ENCODE peak calls at places on chromosomes 11 and 22, in nine cellular contexts. R, I, W, J, L, Q, S, O and M are unnamed samples.

GRCh38 chr11:626475-627272 is at the start of gene SCT:
- DNase-seq in L (no peak), O (no peak), J (peak; percentile 56), Q (peak; percentile 67), R (no peak), I (no peak), S (no peak), W (no peak), M (peak; percentile 65)

GRCh38 chr11:45766469-45766868 is 38.5 kb upstream of the SLC35C1 start:
- DNase-seq in J (no peak), Q (no peak), S (no peak), I (no peak), L (no peak), W (no peak), R (no peak), O (no peak), M (no peak)

GRCh38 chr11:59189986-59190385 is 18.1 kb downstream of the DTX4 start:
- DNase-seq in J (no peak), I (no peak), L (no peak), S (no peak), O (no peak), R (no peak), W (no peak), Q (no peak), M (no peak)

GRCh38 chr11:14451825-14452224 is 47.8 kb downstream of the COPB1 start:
- DNase-seq in L (no peak), J (no peak), I (peak; percentile 25), W (no peak), S (no peak), R (no peak), O (no peak), Q (no peak), M (no peak)

GRCh38 chr22:49143812-49144211 is 683.9 kb downstream of the BRD1 start:
- DNase-seq in L (no peak), W (no peak), J (no peak), S (no peak), O (no peak), Q (no peak), R (no peak), I (no peak), M (no peak)

GRCh38 chr11:65429724-65430405 is 7.3 kb downstream of the NEAT1 start:
- DNase-seq in W (peak; percentile 80), I (peak; percentile 70), R (peak; percentile 50), S (no peak), Q (peak; percentile 91), O (no peak), L (no peak), J (peak; percentile 82), M (peak; percentile 88)

GRCh38 chr11:10902301-10902700 is 44.4 kb upstream of the ZBED5 start:
- DNase-seq in J (no peak), Q (no peak), I (no peak), R (no peak), O (no peak), W (no peak), S (no peak), L (no peak), M (no peak)

GRCh38 chr11:107882095-107882820 is 23.7 kb upstream of the SLC35F2 start:
- DNase-seq in O (no peak), S (no peak), R (no peak), J (no peak), I (no peak), L (peak; percentile 13), Q (no peak), W (no peak), M (no peak)

GRCh38 chr11:67410984-67411784 is 4.3 kb upstream of the CARNS1 start:
- DNase-seq in O (no peak), W (no peak), R (no peak), Q (peak; percentile 79), J (no peak), I (no peak), S (no peak), L (no peak), M (no peak)
- H3K4me1 ChIP-seq in O (no peaks in the 10 kb centered on the region), W (no peaks in the 10 kb centered on the region), R (peaks cover 7% of the 10 kb centered on the region), Q (peaks cover 92% of the 10 kb centered on the region), J (no peaks in the 10 kb centered on the region), I (peaks cover 76% of the 10 kb centered on the region), S (peaks cover 89% of the 10 kb centered on the region), L (no peaks in the 10 kb centered on the region), M (no peaks in the 10 kb centered on the region)

DNA sequence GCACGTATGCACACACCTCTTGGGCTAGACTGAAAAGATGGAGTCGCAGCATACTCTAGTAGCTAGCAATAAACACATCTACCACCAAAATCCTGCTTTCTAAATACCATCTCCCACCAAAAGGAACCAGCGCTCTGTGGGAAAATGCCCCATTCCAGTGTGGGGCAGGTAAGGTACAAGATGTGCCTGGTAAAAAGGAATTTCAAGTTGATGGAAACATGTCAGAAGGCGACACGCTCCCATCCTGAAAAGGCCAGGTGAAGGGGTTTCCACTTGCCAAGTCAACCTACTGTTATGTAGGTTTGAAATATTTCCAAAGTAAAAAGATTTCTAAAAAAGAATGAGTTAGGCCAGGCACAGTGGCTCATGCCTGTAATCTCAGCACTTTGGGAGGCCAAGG is 8.8 kb downstream of the DGCR2 start:
- DNase-seq in J (no peak), L (no peak), S (no peak), W (no peak), O (no peak), I (no peak), Q (no peak), R (no peak), M (peak; percentile 0)
- H3K4me1 ChIP-seq in J (peaks cover 37% of the 10 kb centered on the region), L (peaks cover 6% of the 10 kb centered on the region), S (peaks cover 70% of the 10 kb centered on the region), W (peaks cover 25% of the 10 kb centered on the region), O (peaks cover 19% of the 10 kb centered on the region), I (peaks cover 60% of the 10 kb centered on the region), Q (peaks cover 84% of the 10 kb centered on the region), R (peaks cover 27% of the 10 kb centered on the region), M (peaks cover 3% of the 10 kb centered on the region)

DNA sequence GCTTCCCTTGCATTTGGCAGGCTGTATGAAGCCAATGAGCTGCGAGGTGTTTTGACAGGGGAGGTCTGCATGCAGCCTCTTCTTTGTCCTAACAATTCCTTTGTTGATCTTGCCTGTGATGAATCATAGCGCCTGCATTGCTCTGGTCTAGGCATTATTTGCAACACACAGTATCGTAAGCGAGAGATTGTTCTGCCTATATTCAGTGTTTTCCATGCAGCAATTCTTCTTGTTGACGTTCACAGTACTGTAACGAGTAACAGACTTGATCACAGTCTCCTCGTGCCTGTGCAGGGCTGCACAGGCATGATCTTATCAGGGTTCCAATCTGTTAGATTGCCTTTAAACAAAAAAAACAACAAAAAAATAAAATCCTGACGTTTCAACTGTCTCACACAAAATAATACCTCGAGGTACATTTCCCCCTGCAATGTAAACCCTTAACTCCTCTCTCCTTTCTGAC is 13.9 kb upstream of the ADSL start:
- DNase-seq in W (no peak), I (no peak), L (peak; percentile 54), Q (no peak), S (no peak), R (no peak), O (no peak), J (no peak), M (no peak)
- H3K4me1 ChIP-seq in W (peaks cover 2% of the 10 kb centered on the region), I (peaks cover 26% of the 10 kb centered on the region), L (peaks cover 8% of the 10 kb centered on the region), Q (peaks cover 70% of the 10 kb centered on the region), S (peaks cover 96% of the 10 kb centered on the region), R (peaks cover 42% of the 10 kb centered on the region), O (no peaks in the 10 kb centered on the region), J (no peaks in the 10 kb centered on the region), M (no peaks in the 10 kb centered on the region)

GRCh38 chr11:111631034-111631665 is 28.9 kb downstream of the SIK2 start:
- DNase-seq in Q (no peak), O (peak; percentile 26), S (no peak), W (no peak), I (no peak), R (no peak), L (no peak), J (no peak), M (no peak)
- H3K4me1 ChIP-seq in Q (peaks cover 4% of the 10 kb centered on the region), O (peaks cover 54% of the 10 kb centered on the region), S (peaks cover 10% of the 10 kb centered on the region), W (no peaks in the 10 kb centered on the region), I (no peaks in the 10 kb centered on the region), R (no peaks in the 10 kb centered on the region), L (no peaks in the 10 kb centered on the region), J (peaks cover 59% of the 10 kb centered on the region), M (no peaks in the 10 kb centered on the region)

GRCh38 chr11:114135737-114136151 is 76.2 kb downstream of the ZBTB16 start:
- DNase-seq in Q (no peak), L (peak; percentile 94), I (no peak), O (no peak), J (no peak), S (no peak), W (no peak), R (peak; percentile 64), M (no peak)

GRCh38 chr11:114134870-114135269 is 75.4 kb downstream of the ZBTB16 start:
- DNase-seq in L (peak; percentile 68), W (no peak), J (no peak), S (no peak), I (no peak), R (no peak), Q (no peak), O (no peak), M (peak; percentile 51)

GRCh38 chr11:114137054-114137453 is 77.5 kb downstream of the ZBTB16 start:
- DNase-seq in L (no peak), Q (no peak), I (no peak), S (no peak), O (no peak), W (no peak), J (no peak), R (no peak), M (no peak)

GRCh38 chr11:114138411-114138810 is 78.9 kb downstream of the ZBTB16 start:
- DNase-seq in W (no peak), I (no peak), J (no peak), S (no peak), R (no peak), L (no peak), Q (no peak), O (no peak), M (no peak)

GRCh38 chr11:114137838-114138237 is 78.3 kb downstream of the ZBTB16 start:
- DNase-seq in I (no peak), Q (no peak), L (no peak), R (no peak), S (no peak), W (no peak), J (no peak), O (no peak), M (no peak)
- H3K4me1 ChIP-seq in I (no peaks in the 10 kb centered on the region), Q (peaks cover 66% of the 10 kb centered on the region), L (peaks cover 9% of the 10 kb centered on the region), R (peaks cover 2% of the 10 kb centered on the region), S (peaks cover 23% of the 10 kb centered on the region), W (peaks cover 31% of the 10 kb centered on the region), J (peaks cover 8% of the 10 kb centered on the region), O (no peaks in the 10 kb centered on the region), M (peaks cover 17% of the 10 kb centered on the region)

GRCh38 chr11:68565768-68566167 is 105.2 kb downstream of the PPP6R3 start:
- DNase-seq in L (no peak), Q (no peak), S (no peak), J (no peak), I (no peak), W (no peak), O (no peak), R (no peak), M (no peak)
- H3K4me1 ChIP-seq in L (no peaks in the 10 kb centered on the region), Q (peaks cover 18% of the 10 kb centered on the region), S (peaks cover 5% of the 10 kb centered on the region), J (no peaks in the 10 kb centered on the region), I (no peaks in the 10 kb centered on the region), W (no peaks in the 10 kb centered on the region), O (peaks cover 2% of the 10 kb centered on the region), R (no peaks in the 10 kb centered on the region), M (no peaks in the 10 kb centered on the region)

GRCh38 chr11:44418438-44418795 is 108.5 kb upstream of the ALX4 start:
- DNase-seq in L (no peak), O (no peak), Q (no peak), R (no peak), J (no peak), W (no peak), I (no peak), S (no peak), M (no peak)
- H3K4me1 ChIP-seq in L (no peaks in the 10 kb centered on the region), O (peaks cover 9% of the 10 kb centered on the region), Q (no peaks in the 10 kb centered on the region), R (no peaks in the 10 kb centered on the region), J (no peaks in the 10 kb centered on the region), W (no peaks in the 10 kb centered on the region), I (no peaks in the 10 kb centered on the region), S (no peaks in the 10 kb centered on the region), M (no peaks in the 10 kb centered on the region)

GRCh38 chr11:60989108-60989650 is 17.7 kb downstream of the CD6 start:
- DNase-seq in L (no peak), W (no peak), Q (no peak), S (no peak), R (no peak), I (peak; percentile 57), O (no peak), J (no peak), M (no peak)
- H3K4me1 ChIP-seq in L (no peaks in the 10 kb centered on the region), W (no peaks in the 10 kb centered on the region), Q (peaks cover 53% of the 10 kb centered on the region), S (peaks cover 77% of the 10 kb centered on the region), R (no peaks in the 10 kb centered on the region), I (peaks cover 9% of the 10 kb centered on the region), O (peaks cover 14% of the 10 kb centered on the region), J (peaks cover 5% of the 10 kb centered on the region), M (no peaks in the 10 kb centered on the region)